ENCODE peak calls at places on chromosomes 16 and 17, in five cellular contexts. C, G, Q, P and A are unnamed samples.

GRCh38 chr17:77492446-77493237 is 351.9 kb downstream of the SEC14L1 start:
- DNase-seq in Q (no peak), P (no peak), C (no peak), G (no peak), A (no peak)

GRCh38 chr16:50683689-50684374 is 2.7 kb upstream of the SNX20 start:
- DNase-seq in C (no peak), Q (no peak), P (no peak), G (no peak), A (no peak)

GRCh38 chr16:9868606-9869149 is 313.6 kb downstream of the GRIN2A start:
- DNase-seq in Q (no peak), P (no peak), C (no peak), G (no peak), A (no peak)

GRCh38 chr17:81210868-81211267 is 11.9 kb downstream of the CEP131 start:
- DNase-seq in P (no peak), Q (no peak), C (peak), G (no peak), A (no peak)

GRCh38 chr16:630815-631405 is at the start of gene WFIKKN1:
- DNase-seq in Q (peak), G (peak), P (no peak), C (no peak), A (no peak)

GRCh38 chr17:16294560-16294959 is 58.7 kb downstream of the CENPV start:
- DNase-seq in Q (no peak), G (no peak), P (no peak), C (no peak), A (no peak)

GRCh38 chr17:9406046-9406631 is 169.5 kb downstream of the STX8 start:
- DNase-seq in Q (no peak), P (no peak), C (peak), G (no peak), A (no peak)

GRCh38 chr16:48535831-48536599 is 74.0 kb downstream of the N4BP1 start:
- DNase-seq in Q (no peak), P (peak), C (peak), G (peak), A (no peak)

GRCh38 chr16:86668136-86668535 is 89.8 kb downstream of the FOXL1 start:
- DNase-seq in P (no peak), C (peak), Q (peak), G (no peak), A (no peak)

GRCh38 chr17:42484304-42484703 is 25.6 kb downstream of the ATP6V0A1 start:
- DNase-seq in Q (no peak), C (no peak), P (no peak), G (no peak), A (no peak)

GRCh38 chr17:4636474-4637100 is 4.9 kb downstream of the ALOX15 start:
- DNase-seq in G (no peak), Q (no peak), P (no peak), C (no peak), A (no peak)

GRCh38 chr16:73124097-73124652 is 76.2 kb upstream of the ZFHX3 start:
- DNase-seq in P (no peak), Q (no peak), C (peak), G (no peak), A (no peak)

GRCh38 chr17:36608794-36609497 is 7.6 kb downstream of the MRM1 start:
- DNase-seq in P (peak), G (peak), Q (peak), C (peak), A (no peak)

GRCh38 chr17:18143044-18143936 is 34.7 kb downstream of the MYO15A start:
- DNase-seq in Q (peak), C (peak), P (no peak), G (no peak), A (no peak)

GRCh38 chr17:77856551-77857305 is 101.8 kb upstream of the TNRC6C start:
- DNase-seq in C (no peak), Q (no peak), G (no peak), P (no peak), A (no peak)

GRCh38 chr17:15123593-15124590 is 141.2 kb downstream of the PMP22 start:
- DNase-seq in P (no peak), G (no peak), Q (no peak), C (peak), A (no peak)

GRCh38 chr17:12983986-12984932 is 33.6 kb downstream of the ELAC2 start:
- DNase-seq in P (no peak), Q (no peak), C (peak), G (no peak), A (no peak)

GRCh38 chr16:16183562-16183961 is 39.7 kb downstream of the ABCC6 start:
- DNase-seq in C (peak), Q (no peak), P (no peak), G (no peak), A (no peak)
- TF ChIP-seq CTCF in C (peak), Q (peak), P (no peak), G (no peak), A (peak)

GRCh38 chr16:84907046-84907445 is 87.3 kb downstream of the CRISPLD2 start:
- DNase-seq in Q (no peak), P (no peak), G (no peak), C (no peak), A (no peak)

GRCh38 chr16:84911490-84912216 is 91.9 kb downstream of the CRISPLD2 start:
- DNase-seq in P (no peak), G (no peak), Q (no peak), C (peak), A (no peak)

GRCh38 chr16:84909686-84910085 is 89.9 kb downstream of the CRISPLD2 start:
- DNase-seq in C (no peak), G (no peak), P (no peak), Q (no peak), A (no peak)

GRCh38 chr16:84905965-84906460 is 86.2 kb downstream of the CRISPLD2 start:
- DNase-seq in G (no peak), Q (no peak), P (no peak), C (no peak), A (no peak)

GRCh38 chr16:84907575-84907974 is 87.8 kb downstream of the CRISPLD2 start:
- DNase-seq in C (peak), P (no peak), G (no peak), Q (no peak), A (no peak)
- TF ChIP-seq CTCF in C (peak), P (no peak), G (no peak), Q (no peak), A (no peak)

GRCh38 chr17:74358696-74359095 is 3.0 kb downstream of the BTBD17 start:
- DNase-seq in Q (no peak), G (no peak), P (no peak), C (no peak), A (no peak)

GRCh38 chr17:74362811-74363498 is 1.3 kb upstream of the BTBD17 start:
- DNase-seq in Q (no peak), G (no peak), C (no peak), P (no peak), A (no peak)

GRCh38 chr17:74360993-74361612 is 565 bp downstream of the BTBD17 start:
- DNase-seq in P (no peak), C (no peak), G (no peak), Q (no peak), A (no peak)

GRCh38 chr17:74359916-74360315 is 1.8 kb downstream of the BTBD17 start:
- DNase-seq in C (no peak), Q (no peak), P (no peak), G (no peak), A (no peak)

GRCh38 chr17:74361613-74362391 is at the start of gene BTBD17:
- DNase-seq in G (peak), Q (peak), P (no peak), C (peak), A (peak)
- TF ChIP-seq CTCF in G (peak), Q (peak), P (peak), C (peak), A (peak)

GRCh38 chr16:3819741-3820724 is 60.5 kb downstream of the CREBBP start:
- DNase-seq in P (peak), Q (no peak), G (no peak), C (peak), A (no peak)
- TF ChIP-seq CTCF in P (no peak), Q (no peak), G (no peak), C (no peak), A (no peak)

GRCh38 chr17:68511254-68511670 is 968 bp upstream of the PRKAR1A start:
- DNase-seq in G (no peak), Q (no peak), P (no peak), C (no peak), A (no peak)
- TF ChIP-seq CTCF in G (no peak), Q (no peak), P (no peak), C (peak), A (no peak)

GRCh38 chr16:64724339-64724738 is 397.5 kb downstream of the CDH11 start:
- DNase-seq in Q (no peak), P (no peak), G (no peak), C (no peak), A (no peak)
- TF ChIP-seq CTCF in Q (no peak), P (no peak), G (no peak), C (no peak), A (no peak)

DNA sequence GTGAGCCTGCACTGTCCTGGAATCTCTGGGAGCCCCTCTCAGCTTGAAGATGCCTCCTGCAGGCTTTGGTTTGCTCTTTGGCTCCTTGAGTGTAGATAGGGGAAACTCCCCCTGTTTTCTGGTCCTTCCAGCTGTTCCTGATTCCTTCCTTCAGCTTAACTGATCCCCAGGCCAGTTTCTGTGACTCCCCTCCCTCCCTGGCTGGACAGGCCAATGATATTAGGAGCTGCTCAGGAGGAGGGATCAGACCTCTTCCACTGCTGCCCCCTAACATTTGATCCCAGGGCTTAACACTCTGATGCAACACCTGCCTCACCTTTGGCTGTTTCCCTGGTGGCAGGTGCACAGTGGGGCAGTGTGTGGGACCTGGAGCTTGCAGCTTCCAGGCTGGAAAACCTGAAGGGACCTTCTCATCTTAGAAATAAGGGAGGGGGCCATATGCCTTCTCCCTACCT is at the start of gene TAC4:
- DNase-seq in G (no peak), P (no peak), Q (no peak), C (no peak), A (no peak)
- TF ChIP-seq CTCF in G (no peak), P (no peak), Q (no peak), C (no peak), A (no peak)

GRCh38 chr17:5793157-5793556 is 208.8 kb upstream of the NLRP1 start:
- DNase-seq in G (no peak), P (no peak), Q (no peak), C (no peak), A (no peak)
- TF ChIP-seq CTCF in G (no peak), P (no peak), Q (peak), C (peak), A (no peak)